ENCODE peak calls at places on chromosomes 7 and 10, in eight cellular contexts. M is BJ; B is naive thymus-derived CD4-positive, alpha-beta T cell; X is tibial nerve; O is brain microvascular endothelial cell; C is CD8-positive, alpha-beta T cell; L is cardiac muscle cell; Y is colonic mucosa. A is an unnamed sample.

GRCh38 chr7:79872171-79872570 is 262.5 kb upstream of the GNAI1 start:
- DNase-seq in M (no peak), X (no peak), C (no peak), O (no peak), B (no peak), L (no peak), Y (no peak), A (no peak)

GRCh38 chr10:43050011-43050410 is 26.9 kb upstream of the RET start:
- DNase-seq in M (no peak), L (no peak), X (no peak), Y (no peak), C (no peak), B (no peak), O (no peak), A (no peak)

GRCh38 chr7:52547301-52547920 is 488.0 kb upstream of the POM121L12 start:
- DNase-seq in Y (no peak), X (no peak), L (no peak), B (no peak), C (no peak), O (no peak), M (no peak), A (no peak)

GRCh38 chr10:7819126-7819470 is 793 bp downstream of the TAF3 start:
- DNase-seq in C (peak), X (no peak), M (no peak), L (peak), O (peak), B (no peak), Y (peak), A (peak)

GRCh38 chr7:132656846-132657776 is 80.8 kb upstream of the PLXNA4 start:
- DNase-seq in Y (no peak), M (no peak), B (no peak), L (peak), C (no peak), O (no peak), X (no peak), A (no peak)

GRCh38 chr7:92466682-92467081 is 11.1 kb downstream of the ERVW-1 start:
- DNase-seq in Y (peak), B (no peak), O (no peak), X (no peak), C (no peak), M (no peak), L (no peak), A (no peak)

GRCh38 chr7:156751319-156751718 is 110.7 kb downstream of the RNF32 start:
- DNase-seq in M (peak), L (peak), X (no peak), B (no peak), Y (no peak), C (no peak), O (peak), A (no peak)

GRCh38 chr7:27154901-27155815 is 1.3 kb downstream of the HOXA7 start:
- DNase-seq in M (no peak), B (no peak), L (no peak), O (no peak), C (no peak), Y (peak), X (no peak), A (no peak)

GRCh38 chr7:41930538-41931262 is 227.8 kb upstream of the INHBA start:
- DNase-seq in Y (no peak), O (no peak), B (no peak), C (no peak), X (no peak), L (peak), M (no peak), A (no peak)

GRCh38 chr7:131555565-131556054 is 818 bp downstream of the PODXL start:
- DNase-seq in C (no peak), O (no peak), M (no peak), L (no peak), X (no peak), Y (no peak), B (no peak), A (no peak)

GRCh38 chr10:75294866-75295692 is 59.3 kb upstream of the COMTD1 start:
- DNase-seq in Y (peak), C (peak), L (peak), M (peak), O (peak), X (peak), B (peak), A (peak)

GRCh38 chr10:65670087-65670486 is 1255.7 kb upstream of the LRRTM3 start:
- DNase-seq in M (peak), Y (no peak), C (no peak), O (peak), B (no peak), X (no peak), L (peak), A (no peak)

GRCh38 chr10:49627644-49628247 is 13.9 kb downstream of the CHAT start:
- DNase-seq in Y (no peak), B (no peak), C (no peak), M (no peak), L (no peak), O (no peak), X (no peak), A (no peak)

GRCh38 chr7:44631458-44632115 is 25.2 kb downstream of the OGDH start:
- DNase-seq in Y (no peak), M (no peak), L (peak), C (peak), X (no peak), B (peak), O (no peak), A (peak)

GRCh38 chr7:112202819-112203218 is 3.4 kb downstream of the DOCK4 start:
- DNase-seq in B (peak), L (peak), X (no peak), M (no peak), O (no peak), Y (peak), C (peak), A (no peak)

GRCh38 chr10:116292493-116292892 is 19.5 kb upstream of the GFRA1 start:
- DNase-seq in X (no peak), Y (no peak), M (no peak), C (no peak), B (no peak), L (no peak), O (no peak), A (no peak)

GRCh38 chr10:28592953-28593352 is 60.0 kb downstream of the WAC start:
- DNase-seq in O (peak), B (no peak), M (peak), C (no peak), L (peak), X (no peak), Y (no peak), A (no peak)

GRCh38 chr7:135333196-135333595 is 99.6 kb downstream of the STRA8 start:
- DNase-seq in Y (no peak), X (no peak), M (no peak), O (no peak), B (no peak), C (no peak), L (no peak), A (no peak)

GRCh38 chr7:70434376-70434775 is 697.6 kb upstream of the GALNT17 start:
- DNase-seq in Y (no peak), L (no peak), M (no peak), X (no peak), C (no peak), O (no peak), B (no peak), A (no peak)

GRCh38 chr7:130409722-130410072 is 29.4 kb downstream of the CPA1 start:
- DNase-seq in B (no peak), C (no peak), O (peak), X (no peak), L (no peak), Y (no peak), M (no peak), A (no peak)

GRCh38 chr10:88865281-88865876 is 13.7 kb upstream of the ANKRD22 start:
- DNase-seq in L (peak), Y (no peak), M (no peak), X (no peak), O (no peak), C (no peak), B (no peak), A (peak)

GRCh38 chr7:37928878-37929277 is 8.4 kb downstream of the EPDR1 start:
- DNase-seq in O (no peak), M (no peak), L (no peak), C (no peak), Y (no peak), B (no peak), X (no peak), A (no peak)

GRCh38 chr10:31069411-31069810 is 37.7 kb upstream of the ZNF438 start:
- DNase-seq in Y (no peak), X (no peak), M (no peak), C (no peak), L (no peak), O (no peak), B (no peak), A (no peak)

GRCh38 chr7:99123571-99124033 is 20.3 kb downstream of the SMURF1 start:
- DNase-seq in L (peak), C (no peak), B (no peak), X (no peak), O (peak), Y (no peak), M (no peak), A (no peak)

GRCh38 chr10:110701618-110701971 is 57.5 kb downstream of the RBM20 start:
- DNase-seq in L (no peak), Y (no peak), M (no peak), X (no peak), B (no peak), C (no peak), O (no peak), A (no peak)

GRCh38 chr10:102596506-102596971 is 47.7 kb upstream of the TRIM8 start:
- DNase-seq in Y (peak), C (no peak), X (no peak), L (peak), M (no peak), O (peak), B (no peak), A (peak)

GRCh38 chr7:102989161-102989560 is 76.4 kb downstream of the LRRC17 start:
- DNase-seq in L (no peak), M (no peak), X (no peak), B (no peak), O (no peak), C (no peak), Y (no peak), A (no peak)

GRCh38 chr10:127679642-127680255 is 57.2 kb upstream of the FOXI2 start:
- DNase-seq in Y (no peak), M (no peak), L (no peak), B (no peak), O (no peak), C (no peak), X (no peak), A (no peak)

GRCh38 chr7:136870799-136871487 is 2.5 kb downstream of the CHRM2 start:
- DNase-seq in L (peak), C (no peak), B (no peak), X (no peak), M (no peak), Y (no peak), O (no peak), A (no peak)

GRCh38 chr7:111942450-111943081 is 263.6 kb downstream of the DOCK4 start:
- DNase-seq in L (no peak), O (no peak), B (no peak), Y (no peak), X (no peak), M (no peak), C (no peak), A (no peak)

GRCh38 chr7:151868805-151869188 is 8.1 kb downstream of the PRKAG2 start:
- DNase-seq in M (no peak), B (no peak), X (no peak), C (no peak), Y (no peak), O (no peak), L (no peak), A (no peak)
- H3K4me3 ChIP-seq in M (no peak), B (no peak), X (no peak), C (no peak), Y (no peak), O (no peak), L (no peak), A (no peak)

DNA sequence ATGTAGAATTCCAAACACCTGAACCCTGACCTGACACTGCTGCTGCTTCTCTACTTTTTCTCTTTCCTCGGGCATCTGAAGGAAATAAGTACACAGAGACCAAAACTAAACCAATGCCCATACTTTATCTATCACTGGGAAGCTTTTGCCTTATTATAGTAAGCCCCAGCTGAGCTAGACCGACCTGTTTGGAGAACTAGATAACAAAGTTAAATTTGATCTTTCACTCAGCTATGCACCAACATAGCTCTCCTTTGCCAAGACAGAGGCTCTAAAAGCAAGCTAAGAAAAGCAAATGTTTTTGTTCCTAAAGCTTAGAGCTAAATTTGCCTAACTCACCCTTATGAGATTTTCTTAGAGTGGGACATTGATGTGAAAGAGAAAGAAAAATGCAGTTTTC is 39.1 kb downstream of the NHLRC2 start:
- DNase-seq in O (no peak), Y (no peak), M (no peak), B (no peak), X (no peak), L (no peak), C (no peak), A (no peak)
- H3K4me3 ChIP-seq in O (no peak), Y (no peak), M (no peak), B (no peak), X (no peak), L (no peak), C (no peak), A (no peak)

GRCh38 chr10:126671402-126671975 is 996 bp upstream of the C10orf90 start:
- DNase-seq in L (no peak), M (no peak), X (no peak), Y (no peak), O (no peak), B (no peak), C (no peak), A (no peak)

GRCh38 chr10:126668505-126668904 is 2.0 kb downstream of the C10orf90 start:
- DNase-seq in M (no peak), B (no peak), Y (no peak), X (no peak), C (no peak), L (no peak), O (no peak), A (no peak)

GRCh38 chr10:126670056-126670743 is at the start of gene C10orf90:
- DNase-seq in C (no peak), M (no peak), Y (no peak), X (no peak), B (no peak), O (no peak), L (no peak), A (no peak)

GRCh38 chr10:126669188-126669587 is 1.3 kb downstream of the C10orf90 start:
- DNase-seq in C (no peak), B (no peak), Y (no peak), O (no peak), M (no peak), X (no peak), L (no peak), A (no peak)

GRCh38 chr10:126670886-126671285 is 393 bp upstream of the C10orf90 start:
- DNase-seq in M (no peak), X (no peak), O (no peak), L (no peak), B (no peak), C (no peak), Y (no peak), A (no peak)
- H3K4me3 ChIP-seq in M (no peak), X (no peak), O (no peak), L (no peak), B (no peak), C (no peak), Y (no peak), A (no peak)

GRCh38 chr10:22002531-22003110 is 909 bp downstream of the DNAJC1 start:
- DNase-seq in M (no peak), O (peak), C (peak), X (no peak), B (peak), Y (peak), L (peak), A (no peak)
- H3K4me3 ChIP-seq in M (peak), O (peak), C (peak), X (peak), B (peak), Y (peak), L (peak), A (peak)

GRCh38 chr10:86535057-86535882 is 13.7 kb upstream of the WAPL start:
- DNase-seq in M (no peak), L (peak), B (no peak), Y (peak), O (no peak), X (peak), C (peak), A (no peak)
- H3K4me3 ChIP-seq in M (peak), L (peak), B (no peak), Y (peak), O (peak), X (peak), C (no peak), A (no peak)

GRCh38 chr7:137996386-137996851 is 5.5 kb downstream of the CREB3L2 start:
- DNase-seq in C (no peak), X (no peak), O (peak), B (no peak), L (peak), M (no peak), Y (no peak), A (peak)
- H3K4me3 ChIP-seq in C (no peak), X (no peak), O (no peak), B (no peak), L (no peak), M (no peak), Y (no peak), A (no peak)

DNA sequence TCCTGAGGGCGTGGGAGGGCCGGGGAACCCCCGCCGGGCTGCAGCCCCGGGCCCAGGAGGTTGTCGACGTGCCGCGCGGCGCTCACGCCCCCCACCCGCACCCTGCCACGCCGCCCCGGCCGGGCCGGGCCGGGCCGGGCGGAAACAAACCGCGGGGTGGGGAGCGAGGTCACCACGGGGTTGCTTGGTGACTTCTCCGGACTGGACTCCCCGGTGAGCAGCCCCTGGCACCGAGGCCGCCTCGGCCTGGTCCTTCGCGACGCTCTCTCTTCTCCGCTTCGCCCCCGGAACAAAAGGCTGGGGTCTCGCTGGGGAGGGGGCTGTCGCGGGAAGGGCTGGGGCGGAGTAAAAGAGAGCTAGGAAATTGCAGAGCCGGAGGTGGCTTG is 478 bp downstream of the WIPF3 start:
- DNase-seq in M (no peak), C (no peak), B (no peak), L (no peak), O (no peak), Y (no peak), X (no peak), A (no peak)
- H3K4me3 ChIP-seq in M (peak), C (no peak), B (no peak), L (peak), O (peak), Y (peak), X (peak), A (no peak)

GRCh38 chr7:146116452-146117219 is at the start of gene CNTNAP2:
- DNase-seq in Y (no peak), M (no peak), B (no peak), O (peak), X (no peak), C (no peak), L (peak), A (no peak)
- H3K4me3 ChIP-seq in Y (peak), M (peak), B (no peak), O (peak), X (peak), C (no peak), L (peak), A (peak)

DNA sequence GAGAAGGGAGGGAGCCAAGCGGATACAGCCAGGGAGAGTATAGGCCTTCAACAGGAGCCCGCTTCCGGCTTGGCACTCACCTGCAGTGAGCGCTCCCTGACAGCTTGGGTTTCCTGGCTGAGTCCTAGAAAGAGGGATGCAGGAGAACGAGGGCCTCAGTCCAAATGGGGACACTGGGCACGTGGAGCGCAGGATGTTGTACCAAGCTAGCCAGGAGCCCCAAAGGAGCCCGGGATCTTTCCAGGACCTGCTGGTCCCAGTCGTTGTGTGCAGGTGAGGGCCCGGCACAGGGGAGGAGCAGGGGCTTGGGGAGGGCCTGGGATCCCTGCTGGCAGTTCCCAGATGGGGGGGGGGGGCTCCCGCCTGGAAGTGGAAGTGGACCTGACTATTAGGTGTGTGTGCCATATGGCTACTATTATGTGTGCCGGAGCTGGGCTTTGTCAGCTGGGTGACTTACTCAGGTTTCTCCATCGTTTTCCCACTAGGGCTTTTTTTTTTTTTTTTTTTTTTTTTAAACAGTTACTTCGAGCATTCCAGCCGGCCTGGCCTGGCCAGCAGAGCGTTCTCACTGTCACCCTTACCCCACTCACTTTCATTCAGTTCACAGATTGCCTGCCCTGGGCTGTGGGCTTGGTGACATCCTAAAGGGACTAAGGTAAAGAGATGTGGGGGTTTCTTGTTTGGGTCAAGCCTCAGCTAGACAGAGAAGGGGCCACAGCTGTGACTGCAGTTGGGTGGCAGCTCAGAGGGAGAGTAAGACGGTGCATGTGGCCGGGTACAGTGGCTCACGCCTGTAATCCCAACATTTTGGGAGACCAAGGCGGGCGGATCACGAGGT is 3.8 kb downstream of the AGAP3 start:
- DNase-seq in X (no peak), L (no peak), B (no peak), O (no peak), C (no peak), Y (no peak), M (no peak), A (no peak)
- H3K4me3 ChIP-seq in X (no peak), L (no peak), B (no peak), O (no peak), C (no peak), Y (no peak), M (no peak), A (no peak)

A was measured in Jurkat, Clone E6-1.